ENCODE peak calls at places on chromosomes 16 and 17, in seven cellular contexts. D is ACHN, U is amygdala, S is neural crest cell, Q is Caco-2, H is kidney tubule cell, O is EL. L is an unnamed sample.

GRCh38 chr17:65287040-65287439 is 149.9 kb downstream of the RGS9 start:
- DNase-seq in Q (peak), O (peak), S (no peak), U (no peak), D (peak), H (peak), L (no peak)

GRCh38 chr17:75289832-75290337 is 652 bp upstream of the SLC25A19 start:
- DNase-seq in S (no peak), D (peak), H (no peak), O (peak), U (no peak), Q (no peak), L (no peak)

GRCh38 chr16:55660776-55661175 is 5.0 kb downstream of the SLC6A2 start:
- DNase-seq in Q (no peak), O (no peak), D (no peak), U (no peak), H (no peak), S (no peak), L (no peak)

GRCh38 chr17:42613699-42614295 is 4.3 kb downstream of the TUBG1 start:
- DNase-seq in S (no peak), Q (no peak), O (no peak), H (no peak), D (no peak), U (no peak), L (no peak)

GRCh38 chr17:27315796-27316465 is 22.0 kb downstream of the WSB1 start:
- DNase-seq in D (no peak), S (no peak), O (no peak), Q (no peak), U (no peak), H (peak), L (no peak)

GRCh38 chr17:79114455-79115301 is 40.1 kb downstream of the ENGASE start:
- DNase-seq in S (no peak), Q (no peak), D (no peak), H (peak), O (no peak), U (no peak), L (peak)

GRCh38 chr17:56903560-56903959 is 10.3 kb downstream of the TRIM25 start:
- DNase-seq in U (no peak), D (no peak), S (no peak), O (no peak), H (no peak), Q (no peak), L (no peak)

GRCh38 chr16:12332553-12332952 is 356.0 kb downstream of the SNX29 start:
- DNase-seq in O (no peak), S (no peak), U (no peak), H (no peak), D (no peak), Q (no peak), L (no peak)

GRCh38 chr17:17763734-17764133 is 73.1 kb downstream of the SREBF1 start:
- DNase-seq in Q (no peak), H (no peak), U (no peak), D (no peak), S (no peak), O (no peak), L (no peak)

GRCh38 chr16:67448580-67448979 is 17.7 kb downstream of the HSD11B2 start:
- DNase-seq in O (no peak), S (no peak), U (no peak), H (no peak), D (no peak), Q (no peak), L (no peak)

GRCh38 chr17:43020789-43021738 is 1.1 kb downstream of the VAT1 start:
- DNase-seq in S (no peak), H (peak), U (no peak), O (peak), Q (peak), D (peak), L (peak)

GRCh38 chr17:29615492-29616299 is 7.0 kb downstream of the CORO6 start:
- DNase-seq in O (peak), S (peak), D (no peak), Q (peak), H (peak), U (peak), L (peak)

GRCh38 chr17:44223574-44224046 is 4.1 kb upstream of the UBTF start:
- DNase-seq in S (no peak), O (peak), Q (no peak), D (peak), U (no peak), H (peak), L (no peak)

GRCh38 chr17:6240601-6241000 is 170.4 kb downstream of the WSCD1 start:
- DNase-seq in D (no peak), H (no peak), O (no peak), S (no peak), Q (no peak), U (no peak), L (no peak)

GRCh38 chr17:15463363-15463762 is 4.1 kb downstream of the CDRT4 start:
- DNase-seq in H (peak), Q (no peak), D (peak), U (no peak), S (no peak), O (peak), L (peak)

GRCh38 chr16:55853114-55853513 is 20.2 kb upstream of the CES1 start:
- DNase-seq in Q (no peak), H (no peak), O (no peak), U (no peak), S (no peak), D (no peak), L (no peak)

GRCh38 chr17:27466376-27466747 is 10.1 kb downstream of the KSR1 start:
- DNase-seq in Q (no peak), S (no peak), O (no peak), D (no peak), U (no peak), H (no peak), L (no peak)

GRCh38 chr16:2719328-2720062 is 529 bp downstream of the PRSS27 start:
- DNase-seq in O (no peak), U (no peak), H (peak), D (no peak), S (no peak), Q (peak), L (no peak)

GRCh38 chr17:2911035-2911754 is 115.0 kb downstream of the RAP1GAP2 start:
- DNase-seq in H (no peak), S (no peak), D (no peak), O (no peak), Q (no peak), U (no peak), L (no peak)

GRCh38 chr16:85090873-85091521 is 21.3 kb downstream of the CIBAR2 start:
- DNase-seq in O (no peak), S (no peak), Q (no peak), H (no peak), U (no peak), D (no peak), L (no peak)

GRCh38 chr17:78142113-78142861 is 3.9 kb upstream of the C17orf99 start:
- DNase-seq in H (peak), D (peak), S (no peak), U (no peak), Q (no peak), O (peak), L (no peak)

GRCh38 chr16:89099905-89100304 is 6.3 kb downstream of the ACSF3 start:
- DNase-seq in H (peak), Q (no peak), D (no peak), O (no peak), U (no peak), S (no peak), L (no peak)

GRCh38 chr17:28700830-28701492 is 10.7 kb downstream of the PROCA1 start:
- DNase-seq in Q (no peak), S (no peak), D (no peak), U (no peak), O (no peak), H (no peak), L (no peak)

GRCh38 chr16:69890114-69890890 is 60.8 kb upstream of the CLEC18A start:
- DNase-seq in D (no peak), Q (no peak), U (peak), S (peak), H (peak), O (peak), L (peak)

GRCh38 chr16:66486773-66487579 is 59.9 kb downstream of the BEAN1 start:
- DNase-seq in O (peak), H (peak), S (no peak), Q (no peak), U (no peak), D (no peak), L (no peak)

GRCh38 chr17:62581769-62582168 is 45.7 kb upstream of the MRC2 start:
- DNase-seq in O (peak), U (no peak), Q (no peak), S (no peak), H (no peak), D (no peak), L (no peak)

GRCh38 chr16:30829130-30830071 is 42.4 kb upstream of the ZNF629 start:
- DNase-seq in S (no peak), U (no peak), Q (no peak), H (no peak), O (no peak), D (no peak), L (no peak)

GRCh38 chr17:14152726-14153125 is 83.4 kb downstream of the COX10 start:
- DNase-seq in S (no peak), O (no peak), D (no peak), Q (no peak), H (no peak), U (no peak), L (no peak)

GRCh38 chr17:4956493-4957061 is 5.7 kb downstream of the ENO3 start:
- DNase-seq in U (no peak), O (no peak), Q (no peak), D (no peak), H (no peak), S (no peak), L (no peak)

GRCh38 chr16:83901101-83901500 is 2.2 kb downstream of the MLYCD start:
- DNase-seq in U (no peak), D (peak), H (peak), O (peak), S (no peak), Q (no peak), L (no peak)

GRCh38 chr17:59373879-59374495 is 42.5 kb downstream of the YPEL2 start:
- DNase-seq in O (peak), S (no peak), Q (no peak), D (no peak), H (no peak), U (no peak), L (no peak)

GRCh38 chr17:44304651-44305050 is 3.8 kb upstream of the RUNDC3A start:
- DNase-seq in D (no peak), Q (no peak), U (no peak), S (no peak), O (no peak), H (no peak), L (no peak)

GRCh38 chr16:28186752-28187151 is 25.0 kb downstream of the XPO6 start:
- DNase-seq in Q (no peak), D (no peak), H (peak), O (peak), U (no peak), S (no peak), L (no peak)

GRCh38 chr17:48735057-48735341 is 6.4 kb upstream of the HOXB13 start:
- DNase-seq in U (no peak), S (no peak), H (peak), Q (no peak), O (no peak), D (no peak), L (no peak)

GRCh38 chr17:12545877-12546513 is 119.7 kb upstream of the MYOCD start:
- DNase-seq in U (no peak), Q (no peak), H (peak), D (peak), S (peak), O (peak), L (peak)

GRCh38 chr16:5016967-5017677 is 16.6 kb downstream of the NAGPA start:
- DNase-seq in U (no peak), H (no peak), S (no peak), D (no peak), Q (no peak), O (no peak), L (no peak)

L was measured in frontal cortex.